ENCODE peak calls at places on chromosomes 6 and 20, in four cellular contexts. N is MV-4-11, I is GF-D8, V is fibroblast of mammary gland. Q is an unnamed sample.

GRCh38 chr6:166908812-166909211 is 47.5 kb downstream of the RNASET2 start:
- DNase-seq in N (peak), I (peak), V (no peak), Q (no peak)

GRCh38 chr6:98835149-98836024 is 1.0 kb downstream of the POU3F2 start:
- DNase-seq in N (no peak), V (no peak), I (no peak), Q (peak)

GRCh38 chr20:11965602-11966001 is 47.9 kb downstream of the BTBD3 start:
- DNase-seq in I (no peak), V (no peak), N (no peak), Q (no peak)

GRCh38 chr20:59817406-59817805 is 116.0 kb downstream of the SYCP2 start:
- DNase-seq in V (no peak), I (no peak), N (peak), Q (no peak)

GRCh38 chr6:118787746-118788419 is 106.1 kb upstream of the ASF1A start:
- DNase-seq in N (no peak), I (peak), V (peak), Q (no peak)

GRCh38 chr6:36668601-36669390 is 9.7 kb upstream of the CDKN1A start:
- DNase-seq in I (no peak), N (no peak), V (no peak), Q (no peak)

GRCh38 chr6:89562114-89562815 is 76.3 kb downstream of the LYRM2 start:
- DNase-seq in V (peak), N (no peak), I (no peak), Q (no peak)

GRCh38 chr6:131740161-131740560 is 29.3 kb upstream of the CTAGE9 start:
- DNase-seq in V (peak), N (no peak), I (no peak), Q (no peak)

GRCh38 chr20:35650632-35651031 is 14.1 kb downstream of the CPNE1 start:
- DNase-seq in I (no peak), V (no peak), N (no peak), Q (no peak)

GRCh38 chr6:36984581-36985383 is 1.2 kb downstream of the MTCH1 start:
- DNase-seq in I (no peak), V (peak), N (peak), Q (peak)

GRCh38 chr20:33162753-33163152 is 5.2 kb upstream of the BPIFA2 start:
- DNase-seq in N (peak), I (no peak), V (no peak), Q (no peak)